ENCODE peak calls at places on chromosomes 4 and X, in ten cellular contexts. T, F, K, S, L, C, O, Q, G and R are unnamed samples.

GRCh38 chr4:37794046-37794445 is 32.4 kb upstream of the PGM2 start:
- DNase-seq in T (peak; percentile 75), F (no peak), K (no peak), S (no peak), L (peak; percentile 2), C (no peak), O (no peak), Q (no peak), G (no peak), R (no peak)

GRCh38 chr4:95410387-95411005 is 138.3 kb downstream of the UNC5C start:
- DNase-seq in T (no peak), F (no peak), K (no peak), S (no peak), L (no peak), C (no peak), O (no peak), Q (no peak), G (no peak), R (no peak)

GRCh38 chrX:115564243-115564642 is 3.3 kb downstream of the PLS3 start:
- DNase-seq in T (no peak), F (no peak), K (no peak), S (no peak), L (peak; percentile 40), C (no peak), O (no peak), Q (no peak), G (no peak), R (no peak)

GRCh38 chr4:71498002-71498401 is 159.2 kb downstream of the SLC4A4 start:
- DNase-seq in T (no peak), F (no peak), K (no peak), S (no peak), L (no peak), C (no peak), O (no peak), Q (no peak), G (no peak), R (no peak)

GRCh38 chr4:80680934-80681333 is 345.4 kb downstream of the CFAP299 start:
- DNase-seq in T (no peak), F (no peak), K (no peak), S (no peak), L (no peak), C (no peak), O (no peak), Q (no peak), G (no peak), R (no peak)

GRCh38 chrX:41561045-41561444 is 113.9 kb downstream of the NYX start:
- DNase-seq in T (no peak), F (no peak), K (no peak), S (no peak), L (peak; percentile 80), C (no peak), O (peak; percentile 55), Q (no peak), G (no peak), R (peak; percentile 94)

GRCh38 chr4:4594531-4594930 is 52.7 kb upstream of the STX18 start:
- DNase-seq in T (no peak), F (no peak), K (no peak), S (no peak), L (peak; percentile 63), C (no peak), O (no peak), Q (no peak), G (no peak), R (no peak)

GRCh38 chr4:158667651-158668198 is 4.0 kb downstream of the C4orf46 start:
- DNase-seq in T (no peak), F (peak; percentile 35), K (no peak), S (no peak), L (peak; percentile 7), C (no peak), O (peak; percentile 52), Q (peak; percentile 44), G (peak; percentile 62), R (peak; percentile 53)

GRCh38 chr4:140152760-140153418 is 1.1 kb downstream of the MAML3 start:
- DNase-seq in T (peak; percentile 86), F (peak; percentile 33), K (peak; percentile 82), S (peak; percentile 64), L (peak; percentile 48), C (peak; percentile 69), O (peak; percentile 54), Q (peak; percentile 21), G (peak; percentile 81), R (peak; percentile 61)

GRCh38 chr4:72858328-72858727 is 211.2 kb downstream of the COX18 start:
- DNase-seq in T (no peak), F (no peak), K (no peak), S (no peak), L (peak; percentile 81), C (no peak), O (no peak), Q (no peak), G (no peak), R (peak; percentile 97)

GRCh38 chrX:111719426-111720210 is 38.6 kb downstream of the ALG13 start:
- DNase-seq in T (no peak), F (no peak), K (no peak), S (no peak), L (peak; percentile 51), C (no peak), O (peak; percentile 8), Q (no peak), G (no peak), R (peak; percentile 17)

GRCh38 chr4:70895405-70895804 is 6.8 kb upstream of the MOB1B start:
- DNase-seq in T (no peak), F (no peak), K (no peak), S (no peak), L (no peak), C (no peak), O (no peak), Q (no peak), G (no peak), R (no peak)